ENCODE peak calls at places on chromosomes 7 and 10, in four cellular contexts. A, W, V and Y are unnamed samples.

GRCh38 chr7:100585511-100586265 is at the start of gene LRCH4:
- DNase-seq in W (peak; percentile 72), V (peak; percentile 65), A (peak; percentile 89), Y (no peak)

GRCh38 chr7:137816696-137817320 is 30.0 kb downstream of the DGKI start:
- DNase-seq in W (peak; percentile 52), A (no peak), V (peak; percentile 57), Y (no peak)

GRCh38 chr7:130793855-130794618 is 60.0 kb upstream of the KLF14 start:
- DNase-seq in A (no peak), W (peak; percentile 9), V (no peak), Y (no peak)

GRCh38 chr7:27210441-27211083 is 10.7 kb upstream of the HOXA13 start:
- DNase-seq in A (peak; percentile 90), W (peak; percentile 78), V (peak; percentile 43), Y (no peak)

GRCh38 chr7:80934286-80934685 is 15.4 kb upstream of the SEMA3C start:
- DNase-seq in V (no peak), A (no peak), W (no peak), Y (no peak)

GRCh38 chr7:149704507-149704906 is 68.9 kb downstream of the ZNF467 start:
- DNase-seq in V (no peak), W (no peak), A (peak; percentile 34), Y (no peak)

GRCh38 chr7:127382301-127383085 is 10.0 kb downstream of the ZNF800 start:
- DNase-seq in W (no peak), A (no peak), V (no peak), Y (no peak)

GRCh38 chr7:74104702-74105101 is 21.1 kb downstream of the LIMK1 start:
- DNase-seq in W (no peak), V (no peak), A (no peak), Y (no peak)

GRCh38 chr7:1392556-1392955 is 66.7 kb downstream of the MICALL2 start:
- DNase-seq in A (no peak), V (no peak), W (no peak), Y (no peak)

GRCh38 chr10:48655426-48656240 is 29.0 kb upstream of the WDFY4 start:
- DNase-seq in V (no peak), W (no peak), A (no peak), Y (no peak)

GRCh38 chr7:108459922-108460551 is 3.8 kb upstream of the NRCAM start:
- DNase-seq in W (peak; percentile 51), V (peak; percentile 49), A (no peak), Y (no peak)

GRCh38 chr7:411677-412312 is 107.9 kb downstream of the PDGFA start:
- DNase-seq in V (peak; percentile 4), A (peak; percentile 40), W (no peak), Y (no peak)

GRCh38 chr10:61272781-61273180 is 180.4 kb downstream of the TMEM26 start:
- DNase-seq in W (no peak), V (no peak), A (no peak), Y (no peak)

GRCh38 chr7:44634839-44635591 is 28.6 kb downstream of the OGDH start:
- DNase-seq in V (no peak), W (no peak), A (peak; percentile 41), Y (no peak)

GRCh38 chr7:136023134-136023869 is 46.1 kb upstream of the MTPN start:
- DNase-seq in W (no peak), A (no peak), V (no peak), Y (no peak)

GRCh38 chr7:127504715-127505114 is 80.7 kb downstream of the GCC1 start:
- DNase-seq in W (peak; percentile 69), V (peak; percentile 39), A (peak; percentile 88), Y (no peak)

GRCh38 chr7:64313740-64314491 is at the start of gene ZNF736:
- DNase-seq in A (no peak), W (peak; percentile 65), V (peak; percentile 89), Y (peak; percentile 79)

GRCh38 chr10:117408436-117409384 is 33.5 kb upstream of the PDZD8 start:
- DNase-seq in V (no peak), W (no peak), A (no peak), Y (no peak)

GRCh38 chr7:106610996-106611886 is 49.7 kb downstream of the CCDC71L start:
- DNase-seq in V (peak; percentile 41), W (no peak), A (no peak), Y (no peak)

GRCh38 chr7:36923185-36923584 is 198.9 kb upstream of the AOAH start:
- DNase-seq in V (no peak), W (no peak), A (no peak), Y (no peak)

GRCh38 chr10:60008816-60009215 is 102.5 kb upstream of the CCDC6 start:
- DNase-seq in A (peak; percentile 49), V (no peak), W (no peak), Y (no peak)

GRCh38 chr10:27713906-27714305 is 31.7 kb downstream of the MKX start:
- DNase-seq in V (no peak), A (no peak), W (no peak), Y (no peak)

GRCh38 chr7:42856605-42856987 is 55.3 kb downstream of the C7orf25 start:
- DNase-seq in V (no peak), W (no peak), A (no peak), Y (no peak)

GRCh38 chr7:22302951-22303423 is 54.0 kb downstream of the RAPGEF5 start:
- DNase-seq in W (no peak), V (no peak), A (no peak), Y (peak; percentile 89)

GRCh38 chr7:5117095-5117970 is 71.7 kb downstream of the RBAK start:
- DNase-seq in A (no peak), W (no peak), V (no peak), Y (no peak)

GRCh38 chr7:54985405-54986360 is 33.1 kb upstream of the EGFR start:
- DNase-seq in W (no peak), A (no peak), V (no peak), Y (peak; percentile 72)

GRCh38 chr7:157282141-157282801 is 54.5 kb upstream of the DNAJB6 start:
- DNase-seq in A (peak; percentile 75), W (peak; percentile 58), V (no peak), Y (no peak)

GRCh38 chr7:3138992-3139391 is 95.3 kb upstream of the CARD11 start:
- DNase-seq in A (no peak), V (no peak), W (no peak), Y (no peak)
- H3K4me3 ChIP-seq in A (no peak overlapping the region), V (no peak overlapping the region), W (no peak overlapping the region), Y (no peak overlapping the region)

DNA sequence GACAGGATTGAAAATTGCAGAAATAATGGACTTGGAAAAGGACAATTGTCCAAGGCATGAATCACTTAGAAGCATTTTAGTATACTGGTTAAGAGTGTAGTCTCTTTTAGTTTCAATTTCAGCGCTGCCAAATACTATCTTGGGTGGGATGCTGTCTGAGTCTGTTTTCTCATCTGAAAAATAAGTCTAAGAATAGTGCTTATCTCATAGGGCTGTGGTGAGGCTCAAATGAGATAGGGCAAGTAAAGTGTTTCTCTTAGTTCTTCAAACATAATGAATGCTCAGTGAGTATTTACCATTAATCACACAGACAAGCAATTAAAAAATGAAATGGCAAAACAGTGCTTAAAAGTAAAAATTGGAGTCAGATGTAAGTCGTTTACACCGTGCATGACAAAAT is 45.9 kb upstream of the C1GALT1 start:
- DNase-seq in V (peak; percentile 45), W (no peak), A (no peak), Y (no peak)
- H3K4me3 ChIP-seq in V (no peak overlapping the region), W (no peak overlapping the region), A (peak overlapping the region; percentile 51), Y (no peak overlapping the region)

GRCh38 chr7:32070051-32070405 is 179 bp downstream of the PDE1C start:
- DNase-seq in A (no peak), V (no peak), W (no peak), Y (no peak)

GRCh38 chr7:32072397-32072796 is 2.2 kb upstream of the PDE1C start:
- DNase-seq in V (peak; percentile 2), W (no peak), A (no peak), Y (no peak)

GRCh38 chr7:32071466-32072091 is 1.4 kb upstream of the PDE1C start:
- DNase-seq in V (no peak), A (peak; percentile 53), W (no peak), Y (no peak)

GRCh38 chr7:32069251-32069650 is 956 bp downstream of the PDE1C start:
- DNase-seq in A (no peak), V (no peak), W (no peak), Y (no peak)

DNA sequence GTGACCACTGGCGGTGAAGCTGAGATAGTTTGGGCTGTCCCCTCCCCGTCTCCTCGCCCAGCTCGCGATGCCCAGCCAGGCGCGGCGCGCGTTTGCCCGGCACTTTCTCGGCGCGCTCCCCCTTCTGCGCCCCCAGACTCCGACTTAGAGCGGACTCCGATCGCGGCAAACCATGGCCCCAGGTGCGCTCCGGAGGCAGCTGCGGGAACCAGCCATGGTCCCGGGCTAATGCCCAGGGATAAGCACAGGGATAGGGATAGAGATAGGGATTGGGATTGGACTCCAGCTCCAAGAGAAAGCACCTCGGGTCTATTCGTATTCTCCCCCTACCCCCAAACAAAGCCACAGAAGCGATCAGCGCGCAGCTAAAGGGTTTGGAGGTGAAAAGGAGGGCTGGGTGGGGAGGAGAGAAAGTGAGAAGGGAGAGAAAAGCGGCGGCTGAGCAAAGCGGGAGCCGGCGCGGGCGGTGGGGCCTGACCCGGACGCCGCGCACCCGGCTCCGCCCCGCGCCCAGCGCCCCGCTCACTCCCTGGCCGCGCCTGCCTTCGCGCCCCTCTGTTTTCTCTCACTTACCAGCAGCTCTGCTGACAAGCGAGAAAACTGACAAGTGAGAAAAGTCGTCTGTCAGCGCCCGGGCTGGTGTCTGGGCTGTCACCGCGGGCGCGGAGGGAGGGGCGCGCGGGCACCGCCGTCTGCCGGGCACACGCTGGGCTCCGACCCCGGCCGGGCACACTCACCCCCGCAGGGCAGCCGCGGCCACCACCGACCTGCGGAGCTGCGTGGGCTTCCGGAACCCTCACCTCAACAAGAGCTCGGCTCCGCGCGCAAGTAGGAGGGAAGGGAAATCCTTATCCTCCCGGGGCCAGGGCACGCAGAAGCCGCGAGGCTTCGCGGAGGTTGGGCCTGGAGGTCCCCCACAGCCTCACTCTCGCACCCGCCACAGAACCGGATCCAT is at the start of gene PDE1C:
- DNase-seq in V (no peak), A (peak; percentile 80), W (peak; percentile 48), Y (no peak)
- H3K4me3 ChIP-seq in V (no peak within 1 kb of the TSS), A (peak within 1 kb of the TSS; percentile 86), W (peak within 1 kb of the TSS; percentile 59), Y (peak within 1 kb of the TSS; percentile 76)

GRCh38 chr7:47651355-47652317 is 69.7 kb upstream of the TNS3 start:
- DNase-seq in V (no peak), A (no peak), W (no peak), Y (peak; percentile 96)

GRCh38 chr7:47643716-47644400 is 61.9 kb upstream of the TNS3 start:
- DNase-seq in V (no peak), A (no peak), W (no peak), Y (no peak)

GRCh38 chr7:47649901-47650300 is 68.0 kb upstream of the TNS3 start:
- DNase-seq in W (no peak), A (no peak), V (no peak), Y (no peak)

GRCh38 chr7:47648301-47648900 is 66.5 kb upstream of the TNS3 start:
- DNase-seq in V (no peak), W (no peak), A (no peak), Y (peak; percentile 75)

DNA sequence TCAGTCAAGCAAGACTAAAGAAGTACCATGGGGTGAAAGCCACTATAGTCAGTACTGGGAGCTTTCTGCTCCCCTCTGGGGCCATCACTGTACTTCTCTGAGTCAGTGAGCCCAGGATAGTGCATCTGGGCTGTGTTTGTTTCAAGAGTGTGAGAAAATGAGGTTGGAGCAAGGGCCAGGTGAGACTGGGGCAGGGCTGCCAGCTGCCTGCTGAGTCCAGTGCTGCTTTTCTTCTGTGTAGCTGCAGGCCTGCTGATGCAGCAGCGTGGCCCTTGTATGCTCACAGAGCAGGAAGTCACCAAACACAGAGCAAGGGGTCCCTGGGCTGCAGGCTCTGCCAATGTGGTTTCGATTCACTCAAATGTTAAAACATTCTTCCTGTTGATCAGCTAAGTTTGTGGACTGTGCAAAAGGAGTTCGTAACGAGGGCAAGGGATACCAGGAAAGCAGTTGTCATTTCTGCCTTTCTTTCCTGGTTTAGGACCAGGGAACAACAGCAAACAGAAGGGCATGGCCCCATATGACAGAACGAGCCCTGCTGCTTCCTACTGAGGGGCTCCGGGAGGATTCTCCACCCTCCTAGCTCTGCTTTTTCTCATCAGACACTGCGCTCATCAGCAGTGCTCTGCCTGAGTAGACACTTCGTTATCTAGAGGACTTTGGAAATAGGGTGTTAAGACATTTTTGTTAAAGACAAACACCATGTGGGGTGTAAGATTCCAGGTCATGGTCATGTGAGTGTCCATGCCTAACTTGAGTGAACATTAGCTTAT is 65.5 kb upstream of the TNS3 start:
- DNase-seq in V (peak; percentile 42), A (peak; percentile 45), W (no peak), Y (no peak)
- H3K4me3 ChIP-seq in V (no peak overlapping the region), A (no peak overlapping the region), W (no peak overlapping the region), Y (no peak overlapping the region)